ENCODE peak calls at places on chromosomes 16 and 17, in five cellular contexts. One of them, this sample, is unnamed.

GRCh38 chr16:81457326-81458133 is 12.9 kb downstream of the CMIP start:
- DNase-seq in CD4-positive, alpha-beta T cell: no peak
- DNase-seq in T-cell: no peak
- DNase-seq in caudate nucleus: no peak
- DNase-seq in SHP77 treated with DMSO at 0.1 percent for 48 hours: no peak
- DNase-seq in this sample: no peak

GRCh38 chr17:74389094-74389753 is 21.9 kb downstream of the GPR142 start:
- DNase-seq in CD4-positive, alpha-beta T cell: no peak
- DNase-seq in T-cell: no peak
- DNase-seq in caudate nucleus: no peak
- DNase-seq in SHP77 treated with DMSO at 0.1 percent for 48 hours: no peak
- DNase-seq in this sample: no peak

GRCh38 chr16:1331712-1332617 is 1.5 kb upstream of the BAIAP3 start:
- DNase-seq in CD4-positive, alpha-beta T cell: peak
- DNase-seq in T-cell: peak
- DNase-seq in caudate nucleus: no peak
- DNase-seq in SHP77 treated with DMSO at 0.1 percent for 48 hours: peak
- DNase-seq in this sample: no peak

GRCh38 chr17:949623-950338 is 29.8 kb downstream of the NXN start:
- DNase-seq in CD4-positive, alpha-beta T cell: no peak
- DNase-seq in T-cell: no peak
- DNase-seq in caudate nucleus: no peak
- DNase-seq in SHP77 treated with DMSO at 0.1 percent for 48 hours: no peak
- DNase-seq in this sample: no peak

GRCh38 chr16:51939371-51940005 is 607.5 kb downstream of the TOX3 start:
- DNase-seq in CD4-positive, alpha-beta T cell: no peak
- DNase-seq in T-cell: no peak
- DNase-seq in caudate nucleus: no peak
- DNase-seq in SHP77 treated with DMSO at 0.1 percent for 48 hours: no peak
- DNase-seq in this sample: no peak

GRCh38 chr17:17018021-17018441 is 24.2 kb upstream of the MPRIP start:
- DNase-seq in CD4-positive, alpha-beta T cell: no peak
- DNase-seq in T-cell: no peak
- DNase-seq in caudate nucleus: no peak
- DNase-seq in SHP77 treated with DMSO at 0.1 percent for 48 hours: no peak
- DNase-seq in this sample: peak

GRCh38 chr17:76948726-76949342 is 80.6 kb downstream of the MGAT5B start:
- DNase-seq in CD4-positive, alpha-beta T cell: no peak
- DNase-seq in T-cell: no peak
- DNase-seq in caudate nucleus: no peak
- DNase-seq in SHP77 treated with DMSO at 0.1 percent for 48 hours: peak
- DNase-seq in this sample: no peak

GRCh38 chr17:39224778-39225307 is 902 bp downstream of the STAC2 start:
- DNase-seq in CD4-positive, alpha-beta T cell: no peak
- DNase-seq in T-cell: no peak
- DNase-seq in caudate nucleus: no peak
- DNase-seq in SHP77 treated with DMSO at 0.1 percent for 48 hours: no peak
- DNase-seq in this sample: no peak

GRCh38 chr16:30557397-30557949 is 701 bp downstream of the ZNF764 start:
- DNase-seq in CD4-positive, alpha-beta T cell: no peak
- DNase-seq in T-cell: no peak
- DNase-seq in caudate nucleus: no peak
- DNase-seq in SHP77 treated with DMSO at 0.1 percent for 48 hours: no peak
- DNase-seq in this sample: no peak

GRCh38 chr16:82684246-82684645 is 57.5 kb downstream of the CDH13 start:
- DNase-seq in CD4-positive, alpha-beta T cell: no peak
- DNase-seq in T-cell: no peak
- DNase-seq in caudate nucleus: no peak
- DNase-seq in SHP77 treated with DMSO at 0.1 percent for 48 hours: no peak
- DNase-seq in this sample: no peak

GRCh38 chr16:68689921-68690320 is 44.8 kb downstream of the CDH3 start:
- DNase-seq in CD4-positive, alpha-beta T cell: no peak
- DNase-seq in T-cell: no peak
- DNase-seq in caudate nucleus: no peak
- DNase-seq in SHP77 treated with DMSO at 0.1 percent for 48 hours: no peak
- DNase-seq in this sample: no peak

GRCh38 chr17:492015-492399 is 139.4 kb upstream of the RPH3AL start:
- DNase-seq in CD4-positive, alpha-beta T cell: no peak
- DNase-seq in T-cell: no peak
- DNase-seq in caudate nucleus: no peak
- DNase-seq in SHP77 treated with DMSO at 0.1 percent for 48 hours: no peak
- DNase-seq in this sample: no peak

GRCh38 chr17:80743181-80743771 is 198.6 kb downstream of the RPTOR start:
- DNase-seq in CD4-positive, alpha-beta T cell: peak
- DNase-seq in T-cell: peak
- DNase-seq in caudate nucleus: no peak
- DNase-seq in SHP77 treated with DMSO at 0.1 percent for 48 hours: no peak
- DNase-seq in this sample: no peak

GRCh38 chr17:73311428-73311780 is 397 bp downstream of the CDC42EP4 start:
- DNase-seq in CD4-positive, alpha-beta T cell: no peak
- DNase-seq in T-cell: no peak
- DNase-seq in caudate nucleus: no peak
- DNase-seq in SHP77 treated with DMSO at 0.1 percent for 48 hours: no peak
- DNase-seq in this sample: no peak

GRCh38 chr17:48615212-48615962 is at the start of gene HOXB8:
- DNase-seq in CD4-positive, alpha-beta T cell: no peak
- DNase-seq in T-cell: no peak
- DNase-seq in caudate nucleus: no peak
- DNase-seq in SHP77 treated with DMSO at 0.1 percent for 48 hours: no peak
- DNase-seq in this sample: no peak

GRCh38 chr17:80624864-80625263 is 80.2 kb downstream of the RPTOR start:
- DNase-seq in CD4-positive, alpha-beta T cell: no peak
- DNase-seq in T-cell: no peak
- DNase-seq in caudate nucleus: no peak
- DNase-seq in SHP77 treated with DMSO at 0.1 percent for 48 hours: no peak
- DNase-seq in this sample: no peak

GRCh38 chr17:42132941-42133340 is 10.3 kb downstream of the HSPB9 start:
- DNase-seq in CD4-positive, alpha-beta T cell: no peak
- DNase-seq in T-cell: no peak
- DNase-seq in caudate nucleus: peak
- DNase-seq in SHP77 treated with DMSO at 0.1 percent for 48 hours: no peak
- DNase-seq in this sample: no peak

GRCh38 chr16:86949630-86950029 is 367.6 kb downstream of the C16orf95 start:
- DNase-seq in CD4-positive, alpha-beta T cell: no peak
- DNase-seq in T-cell: no peak
- DNase-seq in caudate nucleus: no peak
- DNase-seq in SHP77 treated with DMSO at 0.1 percent for 48 hours: no peak
- DNase-seq in this sample: no peak

GRCh38 chr16:75053791-75054555 is 55.1 kb downstream of the ZNRF1 start:
- DNase-seq in CD4-positive, alpha-beta T cell: no peak
- DNase-seq in T-cell: no peak
- DNase-seq in caudate nucleus: peak
- DNase-seq in SHP77 treated with DMSO at 0.1 percent for 48 hours: peak
- DNase-seq in this sample: peak

GRCh38 chr17:45269912-45270311 is 8.0 kb upstream of the SPATA32 start:
- DNase-seq in CD4-positive, alpha-beta T cell: no peak
- DNase-seq in T-cell: no peak
- DNase-seq in caudate nucleus: no peak
- DNase-seq in SHP77 treated with DMSO at 0.1 percent for 48 hours: no peak
- DNase-seq in this sample: no peak

GRCh38 chr17:4598776-4599504 is 14.6 kb downstream of the SMTNL2 start:
- DNase-seq in CD4-positive, alpha-beta T cell: no peak
- DNase-seq in T-cell: no peak
- DNase-seq in caudate nucleus: no peak
- DNase-seq in SHP77 treated with DMSO at 0.1 percent for 48 hours: no peak
- DNase-seq in this sample: no peak

GRCh38 chr16:74030000-74030399 is 266.6 kb upstream of the PSMD7 start:
- DNase-seq in CD4-positive, alpha-beta T cell: no peak
- DNase-seq in T-cell: no peak
- DNase-seq in caudate nucleus: no peak
- DNase-seq in SHP77 treated with DMSO at 0.1 percent for 48 hours: no peak
- DNase-seq in this sample: no peak

GRCh38 chr16:76539609-76540008 is 262.4 kb downstream of the CNTNAP4 start:
- DNase-seq in CD4-positive, alpha-beta T cell: no peak
- DNase-seq in T-cell: no peak
- DNase-seq in caudate nucleus: no peak
- DNase-seq in SHP77 treated with DMSO at 0.1 percent for 48 hours: no peak
- DNase-seq in this sample: no peak

GRCh38 chr16:86679490-86679889 is 101.1 kb downstream of the FOXL1 start:
- DNase-seq in CD4-positive, alpha-beta T cell: no peak
- DNase-seq in T-cell: no peak
- DNase-seq in caudate nucleus: no peak
- DNase-seq in SHP77 treated with DMSO at 0.1 percent for 48 hours: no peak
- DNase-seq in this sample: no peak

GRCh38 chr16:49557070-49557446 is 183.5 kb downstream of the C16orf78 start:
- DNase-seq in CD4-positive, alpha-beta T cell: no peak
- DNase-seq in T-cell: no peak
- DNase-seq in caudate nucleus: no peak
- DNase-seq in SHP77 treated with DMSO at 0.1 percent for 48 hours: peak
- DNase-seq in this sample: no peak

GRCh38 chr17:65488665-65489064 is 72.8 kb downstream of the AXIN2 start:
- DNase-seq in CD4-positive, alpha-beta T cell: no peak
- DNase-seq in T-cell: no peak
- DNase-seq in caudate nucleus: no peak
- DNase-seq in SHP77 treated with DMSO at 0.1 percent for 48 hours: no peak
- DNase-seq in this sample: no peak

GRCh38 chr16:12186774-12187335 is 210.3 kb downstream of the SNX29 start:
- DNase-seq in CD4-positive, alpha-beta T cell: no peak
- DNase-seq in T-cell: no peak
- DNase-seq in caudate nucleus: no peak
- DNase-seq in SHP77 treated with DMSO at 0.1 percent for 48 hours: peak
- DNase-seq in this sample: no peak

GRCh38 chr16:57505169-57505568 is 18.9 kb upstream of the DOK4 start:
- DNase-seq in CD4-positive, alpha-beta T cell: no peak
- DNase-seq in T-cell: no peak
- DNase-seq in caudate nucleus: no peak
- DNase-seq in SHP77 treated with DMSO at 0.1 percent for 48 hours: no peak
- DNase-seq in this sample: no peak

GRCh38 chr16:27444470-27444869 is 42.5 kb downstream of the IL21R start:
- DNase-seq in CD4-positive, alpha-beta T cell: no peak
- DNase-seq in T-cell: no peak
- DNase-seq in caudate nucleus: no peak
- DNase-seq in SHP77 treated with DMSO at 0.1 percent for 48 hours: no peak
- DNase-seq in this sample: peak

GRCh38 chr17:30113213-30113612 is 3.4 kb upstream of the NSRP1 start:
- DNase-seq in CD4-positive, alpha-beta T cell: no peak
- DNase-seq in T-cell: no peak
- DNase-seq in caudate nucleus: no peak
- DNase-seq in SHP77 treated with DMSO at 0.1 percent for 48 hours: no peak
- DNase-seq in this sample: no peak

GRCh38 chr17:71866095-71866494 is 254.7 kb upstream of the SOX9 start:
- DNase-seq in CD4-positive, alpha-beta T cell: no peak
- DNase-seq in T-cell: no peak
- DNase-seq in caudate nucleus: no peak
- DNase-seq in SHP77 treated with DMSO at 0.1 percent for 48 hours: no peak
- DNase-seq in this sample: no peak

GRCh38 chr17:41738077-41738800 is 3.8 kb upstream of the HAP1 start:
- DNase-seq in CD4-positive, alpha-beta T cell: peak
- DNase-seq in T-cell: peak
- DNase-seq in caudate nucleus: peak
- DNase-seq in SHP77 treated with DMSO at 0.1 percent for 48 hours: peak
- DNase-seq in this sample: peak

GRCh38 chr17:42673885-42674754 is 2.7 kb downstream of the PLEKHH3 start:
- DNase-seq in CD4-positive, alpha-beta T cell: no peak
- DNase-seq in T-cell: no peak
- DNase-seq in caudate nucleus: peak
- DNase-seq in SHP77 treated with DMSO at 0.1 percent for 48 hours: no peak
- DNase-seq in this sample: no peak

GRCh38 chr16:64428463-64428862 is 693.4 kb downstream of the CDH11 start:
- DNase-seq in CD4-positive, alpha-beta T cell: no peak
- DNase-seq in T-cell: no peak
- DNase-seq in caudate nucleus: no peak
- DNase-seq in SHP77 treated with DMSO at 0.1 percent for 48 hours: no peak
- DNase-seq in this sample: no peak

GRCh38 chr16:2450975-2451381 is 8.9 kb upstream of the TEDC2 start:
- DNase-seq in CD4-positive, alpha-beta T cell: no peak
- DNase-seq in T-cell: no peak
- DNase-seq in caudate nucleus: no peak
- DNase-seq in SHP77 treated with DMSO at 0.1 percent for 48 hours: no peak
- DNase-seq in this sample: no peak

This sample was measured in cardiac septum.